ENCODE peak calls at places on chromosomes 6 and 20, in four cellular contexts. One of them, this sample, is unnamed.

GRCh38 chr6:37860226-37860839 is 40.8 kb downstream of the ZFAND3 start:
- DNase-seq in endothelial cell: peak; percentile 34
- DNase-seq in PC-3: peak; percentile 64
- DNase-seq in fibroblast of pulmonary artery: peak; percentile 67
- DNase-seq in this sample: no peak

GRCh38 chr6:49155321-49155720 is 307.7 kb downstream of the MMUT start:
- DNase-seq in endothelial cell: no peak
- DNase-seq in PC-3: no peak
- DNase-seq in fibroblast of pulmonary artery: no peak
- DNase-seq in this sample: no peak

GRCh38 chr20:64151634-64152530 is 12.4 kb upstream of the MYT1 start:
- DNase-seq in endothelial cell: no peak
- DNase-seq in PC-3: peak; percentile 92
- DNase-seq in fibroblast of pulmonary artery: no peak
- DNase-seq in this sample: no peak

GRCh38 chr20:47487175-47487917 is 14.3 kb upstream of the NCOA3 start:
- DNase-seq in fibroblast of pulmonary artery: peak; percentile 40
- DNase-seq in endothelial cell: no peak
- DNase-seq in PC-3: no peak
- DNase-seq in this sample: peak; percentile 67

GRCh38 chr6:26097268-26097875 is 10.1 kb downstream of the HFE start:
- DNase-seq in fibroblast of pulmonary artery: peak; percentile 81
- DNase-seq in endothelial cell: peak; percentile 57
- DNase-seq in PC-3: peak; percentile 78
- DNase-seq in this sample: peak; percentile 47

GRCh38 chr6:113856571-113857564 is at the start of gene MARCKS:
- DNase-seq in fibroblast of pulmonary artery: peak; percentile 93
- DNase-seq in PC-3: peak; percentile 80
- DNase-seq in endothelial cell: peak; percentile 88
- DNase-seq in this sample: peak; percentile 88

GRCh38 chr20:699811-700338 is 24.3 kb upstream of the SCRT2 start:
- DNase-seq in PC-3: no peak
- DNase-seq in endothelial cell: no peak
- DNase-seq in fibroblast of pulmonary artery: no peak
- DNase-seq in this sample: no peak

GRCh38 chr6:161918608-161919205 is 644.8 kb upstream of the AGPAT4 start:
- DNase-seq in endothelial cell: no peak
- DNase-seq in PC-3: no peak
- DNase-seq in fibroblast of pulmonary artery: no peak
- DNase-seq in this sample: no peak

GRCh38 chr6:55726144-55726543 is 147.2 kb upstream of the HMGCLL1 start:
- DNase-seq in fibroblast of pulmonary artery: no peak
- DNase-seq in endothelial cell: no peak
- DNase-seq in PC-3: no peak
- DNase-seq in this sample: no peak

GRCh38 chr20:19515074-19515473 is 243.0 kb upstream of the RIN2 start:
- DNase-seq in PC-3: no peak
- DNase-seq in fibroblast of pulmonary artery: no peak
- DNase-seq in endothelial cell: no peak
- DNase-seq in this sample: no peak

GRCh38 chr6:105193647-105194046 is 13.8 kb upstream of the POPDC3 start:
- DNase-seq in fibroblast of pulmonary artery: peak; percentile 58
- DNase-seq in endothelial cell: no peak
- DNase-seq in PC-3: no peak
- DNase-seq in this sample: no peak

GRCh38 chr20:1313236-1313964 is 15.5 kb downstream of the SDCBP2 start:
- DNase-seq in fibroblast of pulmonary artery: peak; percentile 90
- DNase-seq in PC-3: peak; percentile 83
- DNase-seq in endothelial cell: peak; percentile 85
- DNase-seq in this sample: peak; percentile 85

GRCh38 chr6:111212625-111213024 is 125.3 kb downstream of the SLC16A10 start:
- DNase-seq in endothelial cell: no peak
- DNase-seq in fibroblast of pulmonary artery: no peak
- DNase-seq in PC-3: no peak
- DNase-seq in this sample: no peak

GRCh38 chr6:35048031-35048613 is 93.0 kb downstream of the TCP11 start:
- DNase-seq in endothelial cell: no peak
- DNase-seq in fibroblast of pulmonary artery: no peak
- DNase-seq in PC-3: no peak
- DNase-seq in this sample: peak; percentile 7

GRCh38 chr20:38514947-38515346 is 42.3 kb downstream of the RALGAPB start:
- DNase-seq in PC-3: no peak
- DNase-seq in endothelial cell: no peak
- DNase-seq in fibroblast of pulmonary artery: no peak
- DNase-seq in this sample: no peak

GRCh38 chr20:51500936-51501335 is 41.6 kb downstream of the NFATC2 start:
- DNase-seq in PC-3: no peak
- DNase-seq in fibroblast of pulmonary artery: no peak
- DNase-seq in endothelial cell: no peak
- DNase-seq in this sample: peak; percentile 41

GRCh38 chr20:25508083-25508770 is 77.1 kb downstream of the NINL start:
- DNase-seq in endothelial cell: no peak
- DNase-seq in fibroblast of pulmonary artery: peak; percentile 81
- DNase-seq in PC-3: peak; percentile 78
- DNase-seq in this sample: no peak

GRCh38 chr20:53957421-53958172 is 112.8 kb downstream of the BCAS1 start:
- DNase-seq in endothelial cell: no peak
- DNase-seq in fibroblast of pulmonary artery: peak; percentile 39
- DNase-seq in PC-3: peak; percentile 55
- DNase-seq in this sample: no peak

GRCh38 chr20:39985276-39985675 is 703.8 kb downstream of the MAFB start:
- DNase-seq in endothelial cell: no peak
- DNase-seq in PC-3: no peak
- DNase-seq in fibroblast of pulmonary artery: no peak
- DNase-seq in this sample: no peak

GRCh38 chr20:61186771-61187170 is 65.3 kb upstream of the CDH4 start:
- DNase-seq in PC-3: no peak
- DNase-seq in fibroblast of pulmonary artery: peak; percentile 33
- DNase-seq in endothelial cell: no peak
- DNase-seq in this sample: no peak

GRCh38 chr6:19837511-19838441 is 606 bp downstream of the ID4 start:
- DNase-seq in fibroblast of pulmonary artery: peak; percentile 44
- DNase-seq in endothelial cell: peak; percentile 65
- DNase-seq in PC-3: peak; percentile 44
- DNase-seq in this sample: peak; percentile 27

GRCh38 chr6:8082954-8083858 is 19.0 kb upstream of the BLOC1S5 start:
- DNase-seq in fibroblast of pulmonary artery: peak; percentile 89
- DNase-seq in endothelial cell: no peak
- DNase-seq in PC-3: peak; percentile 94
- DNase-seq in this sample: no peak

GRCh38 chr20:17443326-17443858 is 87.8 kb downstream of the BFSP1 start:
- DNase-seq in endothelial cell: no peak
- DNase-seq in PC-3: no peak
- DNase-seq in fibroblast of pulmonary artery: no peak
- DNase-seq in this sample: no peak

GRCh38 chr6:127302728-127303675 is 36.3 kb downstream of the RNF146 start:
- DNase-seq in endothelial cell: peak; percentile 16
- DNase-seq in fibroblast of pulmonary artery: peak; percentile 72
- DNase-seq in PC-3: peak; percentile 74
- DNase-seq in this sample: peak; percentile 28

GRCh38 chr6:45922728-45923351 is 92.8 kb downstream of the CLIC5 start:
- DNase-seq in fibroblast of pulmonary artery: peak; percentile 87
- DNase-seq in PC-3: peak; percentile 72
- DNase-seq in endothelial cell: peak; percentile 75
- DNase-seq in this sample: peak; percentile 41

GRCh38 chr20:53581444-53582311 is 12.0 kb downstream of the ZNF217 start:
- DNase-seq in endothelial cell: no peak
- DNase-seq in fibroblast of pulmonary artery: no peak
- DNase-seq in PC-3: peak; percentile 57
- DNase-seq in this sample: no peak

GRCh38 chr6:32084780-32085179 is 24.4 kb downstream of the TNXB start:
- DNase-seq in PC-3: no peak
- DNase-seq in fibroblast of pulmonary artery: no peak
- DNase-seq in endothelial cell: no peak
- DNase-seq in this sample: no peak

GRCh38 chr6:579339-579738 is 77.6 kb downstream of the HUS1B start:
- DNase-seq in endothelial cell: no peak
- DNase-seq in PC-3: peak; percentile 37
- DNase-seq in fibroblast of pulmonary artery: peak; percentile 34
- DNase-seq in this sample: no peak

GRCh38 chr20:36336838-36337478 is 30.8 kb downstream of the DLGAP4 start:
- DNase-seq in PC-3: no peak
- DNase-seq in fibroblast of pulmonary artery: no peak
- DNase-seq in endothelial cell: no peak
- DNase-seq in this sample: no peak

DNA sequence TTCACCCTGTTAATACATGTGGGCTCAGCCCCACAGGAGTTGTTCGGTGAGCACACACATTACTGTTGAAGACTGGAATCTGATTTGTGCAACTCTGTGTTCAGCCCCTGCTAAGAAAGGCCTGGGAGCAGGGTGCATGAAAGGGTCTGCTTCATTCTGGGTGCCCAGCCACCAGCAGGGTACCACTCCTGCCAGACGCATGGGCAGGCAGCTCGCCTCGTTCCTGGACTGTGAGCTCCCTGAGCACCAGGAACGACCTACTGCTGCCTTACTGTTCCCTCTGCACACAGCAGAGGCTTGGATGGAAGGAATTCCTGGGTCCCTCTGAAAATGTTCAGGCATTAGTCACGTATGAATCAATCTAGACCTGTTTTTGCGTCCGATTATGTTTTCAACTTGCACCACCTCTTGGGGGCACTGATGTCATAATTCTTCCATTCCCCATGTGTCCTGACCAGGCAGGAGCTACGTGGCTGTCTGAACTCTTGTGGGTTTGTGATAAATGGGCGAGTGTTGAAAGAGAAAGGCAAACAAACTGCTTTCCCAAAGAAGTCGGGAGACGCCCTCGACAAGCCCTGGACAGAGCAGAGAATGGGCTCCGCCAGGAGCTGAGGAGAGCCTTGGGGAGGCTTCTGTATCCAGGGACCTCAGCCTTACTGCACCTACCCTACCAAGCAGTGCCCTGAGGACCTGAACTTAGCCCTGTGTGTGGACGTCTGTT is 123.9 kb downstream of the LY86 start:
- DNase-seq in fibroblast of pulmonary artery: peak; percentile 68
- DNase-seq in PC-3: peak; percentile 94
- DNase-seq in endothelial cell: no peak
- DNase-seq in this sample: peak; percentile 45
- TF ChIP-seq CTCF in fibroblast of pulmonary artery: no peak
- TF ChIP-seq CTCF in PC-3: peak; percentile 65
- TF ChIP-seq CTCF in endothelial cell: no peak
- TF ChIP-seq CTCF in this sample: no peak

GRCh38 chr6:160088069-160088773 is 33.4 kb upstream of the SLC22A1 start:
- DNase-seq in endothelial cell: peak; percentile 55
- DNase-seq in fibroblast of pulmonary artery: peak; percentile 88
- DNase-seq in PC-3: peak; percentile 78
- DNase-seq in this sample: no peak
- TF ChIP-seq CTCF in endothelial cell: peak; percentile 35
- TF ChIP-seq CTCF in fibroblast of pulmonary artery: peak; percentile 99
- TF ChIP-seq CTCF in PC-3: peak; percentile 81
- TF ChIP-seq CTCF in this sample: peak; percentile 36

GRCh38 chr20:10171864-10172751 is 46.5 kb upstream of the SNAP25 start:
- DNase-seq in PC-3: peak; percentile 60
- DNase-seq in endothelial cell: peak; percentile 39
- DNase-seq in fibroblast of pulmonary artery: peak; percentile 14
- DNase-seq in this sample: peak; percentile 24
- TF ChIP-seq CTCF in PC-3: no peak
- TF ChIP-seq CTCF in endothelial cell: no peak
- TF ChIP-seq CTCF in fibroblast of pulmonary artery: no peak
- TF ChIP-seq CTCF in this sample: no peak

DNA sequence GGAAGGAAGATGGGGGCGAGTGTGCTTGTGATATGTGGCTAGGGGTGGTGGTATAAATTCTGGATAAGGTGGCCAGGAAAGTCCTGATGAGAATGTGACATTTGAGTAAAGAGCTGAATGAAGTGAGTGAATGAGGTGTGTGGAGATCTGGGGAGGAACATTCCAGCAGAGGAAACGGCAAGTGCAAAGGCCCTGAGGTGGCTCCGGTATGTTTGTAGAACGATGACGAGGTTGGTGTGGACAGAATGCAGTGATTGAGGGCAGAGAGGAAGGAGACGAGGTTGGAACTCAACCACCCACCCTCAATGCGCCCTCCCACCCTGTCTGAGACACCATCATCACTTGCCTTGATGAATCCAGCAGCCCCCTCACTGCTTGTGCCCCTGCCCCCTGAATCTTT is 214.1 kb upstream of the RNF24 start:
- DNase-seq in PC-3: no peak
- DNase-seq in fibroblast of pulmonary artery: no peak
- DNase-seq in endothelial cell: no peak
- DNase-seq in this sample: no peak
- TF ChIP-seq CTCF in PC-3: no peak
- TF ChIP-seq CTCF in fibroblast of pulmonary artery: no peak
- TF ChIP-seq CTCF in endothelial cell: no peak
- TF ChIP-seq CTCF in this sample: no peak

DNA sequence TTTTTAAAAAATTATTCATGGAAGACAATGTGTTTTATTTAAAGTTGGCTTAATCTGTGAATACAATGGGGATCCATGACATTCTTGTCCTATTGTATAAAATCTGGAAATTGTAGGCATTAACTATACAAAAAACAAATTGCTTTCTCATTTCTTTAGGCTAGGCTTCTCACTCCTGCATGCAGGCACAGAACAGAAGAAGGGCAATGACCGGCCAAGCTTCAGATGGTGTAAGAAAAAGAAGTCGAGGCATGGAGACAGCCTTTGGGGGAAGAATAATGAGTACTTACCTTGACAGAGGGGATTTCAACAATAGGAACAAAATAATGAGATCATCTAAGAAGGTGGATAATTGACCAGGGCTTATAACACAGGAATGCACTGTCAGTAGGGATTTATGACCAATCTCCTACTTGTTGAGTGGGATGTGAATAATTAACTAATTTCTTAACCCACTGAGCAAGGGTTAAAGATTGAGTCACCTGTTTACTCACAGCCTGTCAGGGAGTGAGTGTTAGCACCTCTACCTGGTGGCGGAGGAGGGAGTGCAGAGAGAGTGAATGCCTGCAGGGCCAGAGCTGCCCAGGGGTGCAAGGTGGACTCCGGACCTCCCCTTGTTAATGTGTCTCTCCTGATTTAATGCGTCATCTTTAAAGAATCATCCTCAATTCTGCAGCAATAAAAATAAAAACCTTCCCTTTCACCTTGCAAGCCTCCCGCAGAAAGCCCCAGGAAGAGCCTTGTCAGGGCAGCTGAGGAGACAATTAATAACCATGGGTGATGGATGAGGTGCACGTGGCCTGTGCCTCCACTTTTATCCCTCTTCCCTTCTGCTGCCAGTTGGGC is 3.9 kb downstream of the SLC22A2 start:
- DNase-seq in endothelial cell: no peak
- DNase-seq in PC-3: peak; percentile 50
- DNase-seq in fibroblast of pulmonary artery: no peak
- DNase-seq in this sample: no peak
- TF ChIP-seq CTCF in endothelial cell: no peak
- TF ChIP-seq CTCF in PC-3: no peak
- TF ChIP-seq CTCF in fibroblast of pulmonary artery: no peak
- TF ChIP-seq CTCF in this sample: no peak

This sample was measured in GM13976.